ENCODE peak calls at places on chromosomes 4 and X, in four cellular contexts. T, B, P and S are unnamed samples.

GRCh38 chrX:50103866-50104566 is 96.8 kb downstream of the AKAP4 start:
- DNase-seq in T (no peak), B (no peak), P (peak), S (no peak)

GRCh38 chrX:41846714-41847113 is 76.6 kb downstream of the CASK start:
- DNase-seq in T (no peak), B (no peak), P (no peak), S (no peak)

GRCh38 chr4:167274346-167274745 is 40.1 kb upstream of the SPOCK3 start:
- DNase-seq in T (no peak), B (no peak), P (no peak), S (no peak)

GRCh38 chr4:6109842-6110560 is 90.3 kb downstream of the JAKMIP1 start:
- DNase-seq in T (no peak), B (peak), P (no peak), S (peak)

GRCh38 chrX:10044021-10044420 is 76.9 kb downstream of the CLDN34 start:
- DNase-seq in T (no peak), B (no peak), P (no peak), S (no peak)

GRCh38 chr4:169716677-169717076 is 41.1 kb downstream of the HPF1 start:
- DNase-seq in T (no peak), B (no peak), P (no peak), S (no peak)

GRCh38 chrX:52425710-52426245 is 57.0 kb downstream of the XAGE2 start:
- DNase-seq in T (no peak), B (no peak), P (no peak), S (no peak)

GRCh38 chrX:39945709-39946108 is 152.0 kb downstream of the BCOR start:
- DNase-seq in T (no peak), B (no peak), P (no peak), S (no peak)

GRCh38 chrX:38087594-38087993 is 81.2 kb downstream of the SYTL5 start:
- DNase-seq in T (no peak), B (no peak), P (no peak), S (no peak)

GRCh38 chr4:37471971-37472370 is 214.2 kb downstream of the RELL1 start:
- DNase-seq in T (no peak), B (no peak), P (no peak), S (no peak)

GRCh38 chrX:123834116-123834515 is 25.7 kb upstream of the XIAP start:
- DNase-seq in T (no peak), B (no peak), P (no peak), S (no peak)

GRCh38 chrX:29858714-29859113 is 356.6 kb upstream of the MAGEB2 start:
- DNase-seq in T (no peak), B (no peak), P (no peak), S (no peak)

GRCh38 chrX:147376601-147377387 is 534.9 kb upstream of the FMR1 start:
- DNase-seq in T (no peak), B (no peak), P (no peak), S (no peak)

GRCh38 chr4:113616443-113616842 is 145.1 kb downstream of the CAMK2D start:
- DNase-seq in T (no peak), B (no peak), P (no peak), S (no peak)

GRCh38 chr4:148311493-148311892 is 130.7 kb downstream of the NR3C2 start:
- DNase-seq in T (no peak), B (no peak), P (no peak), S (no peak)

GRCh38 chr4:8544741-8545438 is 35.3 kb upstream of the GPR78 start:
- DNase-seq in T (no peak), B (no peak), P (no peak), S (no peak)

GRCh38 chrX:2933125-2933900 is 4.2 kb upstream of the ARSD start:
- DNase-seq in T (no peak), B (no peak), P (no peak), S (no peak)

GRCh38 chr4:139978692-139979091 is 175.3 kb downstream of the MAML3 start:
- DNase-seq in T (peak), B (no peak), P (no peak), S (no peak)

GRCh38 chr4:160026720-160027119 is 923.8 kb downstream of the RAPGEF2 start:
- DNase-seq in T (no peak), B (no peak), P (no peak), S (no peak)

GRCh38 chrX:149909324-149910177 is 19.8 kb upstream of the HSFX4 start:
- DNase-seq in T (no peak), B (no peak), P (no peak), S (no peak)

GRCh38 chr4:74751247-74751646 is 43.1 kb downstream of the BTC start:
- DNase-seq in T (no peak), B (no peak), P (no peak), S (no peak)

GRCh38 chr4:97942137-97942536 is 201.1 kb downstream of the STPG2 start:
- DNase-seq in T (no peak), B (no peak), P (no peak), S (no peak)

GRCh38 chr4:21888195-21888976 is 60.2 kb downstream of the KCNIP4 start:
- DNase-seq in T (no peak), B (no peak), P (no peak), S (no peak)

GRCh38 chr4:73814679-73815078 is 21.8 kb upstream of the CXCL6 start:
- DNase-seq in T (no peak), B (no peak), P (no peak), S (no peak)

GRCh38 chrX:16870095-16870860 is at the start of gene RBBP7:
- DNase-seq in T (peak), B (peak), P (peak), S (peak)

GRCh38 chrX:16873106-16873505 is 2.9 kb upstream of the RBBP7 start:
- DNase-seq in T (no peak), B (no peak), P (peak), S (no peak)

GRCh38 chrX:16868920-16869319 is 1.2 kb downstream of the RBBP7 start:
- DNase-seq in T (no peak), B (no peak), P (no peak), S (no peak)

GRCh38 chrX:16869393-16870094 is 618 bp downstream of the RBBP7 start:
- DNase-seq in T (no peak), B (no peak), P (peak), S (peak)

GRCh38 chrX:16870861-16871584 is 861 bp upstream of the RBBP7 start:
- DNase-seq in T (no peak), B (no peak), P (peak), S (peak)
- TF ChIP-seq TARDBP in T (no peak), B (no peak), P (no peak), S (no peak)

GRCh38 chrX:112967341-112967740 is 126.7 kb upstream of the AMOT start:
- DNase-seq in T (no peak), B (peak), P (no peak), S (no peak)
- TF ChIP-seq TARDBP in T (no peak), B (no peak), P (no peak), S (no peak)

GRCh38 chr4:2321279-2322196 is 59.6 kb upstream of the MXD4 start:
- DNase-seq in T (no peak), B (no peak), P (no peak), S (no peak)

GRCh38 chr4:2322801-2323200 is 60.9 kb upstream of the MXD4 start:
- DNase-seq in T (no peak), B (no peak), P (no peak), S (no peak)

GRCh38 chr4:2320746-2321145 is 58.8 kb upstream of the MXD4 start:
- DNase-seq in T (no peak), B (no peak), P (no peak), S (no peak)

GRCh38 chr4:2320152-2320551 is 58.2 kb upstream of the MXD4 start:
- DNase-seq in T (no peak), B (no peak), P (no peak), S (no peak)

DNA sequence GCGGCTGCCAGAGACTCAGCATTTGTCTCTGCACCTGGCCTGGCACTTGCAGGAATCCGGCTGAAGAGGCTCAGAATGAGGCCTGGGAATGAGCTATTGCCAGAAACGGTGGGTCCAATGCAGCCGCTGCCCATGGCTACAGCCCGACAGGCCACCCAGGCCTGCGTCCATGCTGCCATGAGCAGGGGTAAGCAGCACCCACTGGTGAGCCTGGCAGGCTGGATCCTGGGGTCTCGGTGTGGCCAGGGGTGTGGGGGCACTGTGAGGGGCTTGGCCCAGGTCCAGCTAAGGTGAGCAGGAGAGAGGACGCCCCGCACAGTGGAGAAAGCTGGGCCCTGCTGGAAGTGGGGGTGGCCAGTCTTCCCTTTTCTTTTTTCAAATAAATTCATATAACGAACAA is 60.3 kb upstream of the MXD4 start:
- DNase-seq in T (no peak), B (no peak), P (no peak), S (peak)
- TF ChIP-seq TARDBP in T (no peak), B (no peak), P (no peak), S (no peak)

GRCh38 chr4:143294310-143294709 is 42.4 kb upstream of the GAB1 start:
- DNase-seq in T (no peak), B (no peak), P (no peak), S (no peak)
- TF ChIP-seq TARDBP in T (no peak), B (no peak), P (no peak), S (no peak)

GRCh38 chrX:131633285-131633917 is 89.5 kb downstream of the OR13H1 start:
- DNase-seq in T (peak), B (peak), P (peak), S (peak)
- TF ChIP-seq TARDBP in T (no peak), B (no peak), P (no peak), S (no peak)

GRCh38 chr4:109875106-109875505 is 27.2 kb downstream of the LRIT3 start:
- DNase-seq in T (no peak), B (no peak), P (no peak), S (no peak)
- TF ChIP-seq TARDBP in T (no peak), B (no peak), P (no peak), S (no peak)

GRCh38 chr4:182175788-182176519 is 67.2 kb upstream of the TENM3 start:
- DNase-seq in T (no peak), B (no peak), P (no peak), S (no peak)

GRCh38 chr4:182179751-182180150 is 63.5 kb upstream of the TENM3 start:
- DNase-seq in T (no peak), B (no peak), P (no peak), S (no peak)

GRCh38 chr4:182174979-182175378 is 68.2 kb upstream of the TENM3 start:
- DNase-seq in T (no peak), B (no peak), P (no peak), S (no peak)

GRCh38 chr4:182179105-182179504 is 64.1 kb upstream of the TENM3 start:
- DNase-seq in T (no peak), B (no peak), P (no peak), S (no peak)

DNA sequence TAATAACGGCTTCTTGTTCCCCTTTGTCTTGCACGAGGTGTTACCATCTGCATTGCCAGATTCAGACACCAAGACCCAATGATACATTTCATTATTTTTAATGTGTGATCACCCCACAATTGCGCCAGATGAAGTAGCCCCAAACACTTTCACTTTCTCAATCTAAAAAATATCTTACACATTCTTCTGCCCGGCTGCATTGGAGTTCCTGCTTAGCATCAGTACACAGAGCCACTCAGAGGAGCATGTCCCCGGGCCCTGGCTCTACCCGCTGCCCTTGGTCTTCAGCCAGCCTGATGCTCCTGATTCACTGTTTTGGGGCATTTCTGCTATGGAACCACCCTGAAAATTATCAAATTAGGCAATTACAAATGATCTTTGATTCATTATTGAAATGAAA is 66.0 kb upstream of the TENM3 start:
- DNase-seq in T (no peak), B (no peak), P (no peak), S (no peak)
- TF ChIP-seq TARDBP in T (no peak), B (no peak), P (no peak), S (no peak)

GRCh38 chrX:45164021-45164621 is 36.6 kb downstream of the DIPK2B start:
- DNase-seq in T (no peak), B (no peak), P (peak), S (no peak)
- TF ChIP-seq TARDBP in T (no peak), B (no peak), P (no peak), S (no peak)

DNA sequence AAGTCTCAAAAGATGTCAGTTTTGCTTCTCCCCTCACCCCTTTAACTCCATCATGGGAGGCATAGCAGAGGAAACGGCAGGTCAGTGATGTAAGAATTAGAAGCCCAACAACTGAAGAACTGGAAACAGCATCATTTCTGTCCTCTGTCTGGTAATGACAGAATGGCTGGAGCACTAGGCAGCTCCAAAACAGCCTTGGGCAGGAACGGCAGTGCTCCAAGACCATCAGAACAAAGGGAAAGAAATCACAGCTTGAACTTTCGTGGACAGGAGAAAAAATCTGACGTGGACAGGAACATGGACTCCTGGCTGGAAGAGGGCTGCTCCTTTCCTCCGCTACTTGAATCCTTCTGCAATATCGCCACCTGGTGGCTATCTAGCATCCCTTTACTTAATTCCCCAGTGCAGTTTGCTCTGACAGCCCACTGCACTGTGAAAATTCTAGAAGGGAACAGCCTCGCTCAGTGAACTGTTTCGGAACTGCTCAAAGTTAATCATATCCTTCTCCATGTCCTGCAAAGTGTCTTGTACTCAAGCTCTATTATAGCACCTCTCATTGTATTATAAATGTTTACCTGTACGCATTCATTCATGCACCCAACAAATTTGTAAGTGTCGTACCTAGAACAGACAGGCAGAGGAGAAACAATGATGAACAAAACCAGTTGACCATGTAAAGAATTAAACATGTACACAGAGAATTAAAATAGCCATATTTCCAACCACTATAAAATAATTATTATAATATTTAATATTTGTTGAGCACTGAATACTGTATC is 20.4 kb downstream of the SLC25A53 start:
- DNase-seq in T (peak), B (peak), P (peak), S (peak)
- TF ChIP-seq TARDBP in T (no peak), B (no peak), P (no peak), S (no peak)

DNA sequence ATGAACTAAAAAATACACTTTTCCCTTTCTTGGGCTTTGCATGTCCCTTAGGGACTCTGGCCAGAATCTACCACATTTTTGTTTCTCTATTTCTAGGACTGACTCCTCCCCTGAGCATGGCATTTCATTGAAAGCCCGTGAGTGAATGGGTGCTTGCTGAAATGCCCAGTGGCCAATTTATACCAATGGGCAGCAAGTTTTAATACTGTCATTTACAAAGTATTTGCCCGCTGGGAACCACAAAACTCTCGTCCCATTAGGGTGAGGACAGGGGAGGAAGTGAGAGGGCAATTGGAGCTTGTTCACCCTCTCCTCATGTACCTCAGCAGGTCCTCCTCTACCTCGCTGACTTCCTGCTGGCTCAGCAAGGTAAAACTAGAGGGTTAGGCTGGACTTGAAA is 1.1 kb downstream of the SRPX2 start:
- DNase-seq in T (no peak), B (no peak), P (no peak), S (no peak)
- TF ChIP-seq TARDBP in T (no peak), B (no peak), P (no peak), S (no peak)